ENCODE peak calls at places on chromosomes 5 and 9, in four cellular contexts. One of them, this sample, is unnamed.

GRCh38 chr5:56580864-56581263 is 234.5 kb upstream of the MAP3K1 start:
- DNase-seq in spleen: no peak
- DNase-seq in heart left ventricle: no peak
- DNase-seq in neural progenitor cell: no peak
- DNase-seq in this sample: no peak

GRCh38 chr5:390571-391491 is 52.1 kb upstream of the EXOC3 start:
- DNase-seq in neural progenitor cell: no peak
- DNase-seq in heart left ventricle: peak; percentile 45
- DNase-seq in spleen: no peak
- DNase-seq in this sample: peak; percentile 64

GRCh38 chr5:56078675-56079500 is 84.1 kb upstream of the IL6ST start:
- DNase-seq in heart left ventricle: no peak
- DNase-seq in neural progenitor cell: no peak
- DNase-seq in spleen: no peak
- DNase-seq in this sample: no peak

GRCh38 chr5:51273871-51274270 is 109.4 kb upstream of the ISL1 start:
- DNase-seq in neural progenitor cell: no peak
- DNase-seq in heart left ventricle: no peak
- DNase-seq in spleen: no peak
- DNase-seq in this sample: no peak

GRCh38 chr9:126151671-126152050 is 175.0 kb upstream of the MVB12B start:
- DNase-seq in neural progenitor cell: no peak
- DNase-seq in heart left ventricle: no peak
- DNase-seq in spleen: peak; percentile 30
- DNase-seq in this sample: no peak

GRCh38 chr5:124040799-124041198 is 528.8 kb downstream of the CSNK1G3 start:
- DNase-seq in heart left ventricle: no peak
- DNase-seq in neural progenitor cell: no peak
- DNase-seq in spleen: no peak
- DNase-seq in this sample: no peak

GRCh38 chr5:154970759-154971158 is 29.9 kb downstream of the MRPL22 start:
- DNase-seq in spleen: no peak
- DNase-seq in heart left ventricle: no peak
- DNase-seq in neural progenitor cell: no peak
- DNase-seq in this sample: no peak

GRCh38 chr5:25009063-25009462 is 364.3 kb upstream of the CDH10 start:
- DNase-seq in spleen: no peak
- DNase-seq in heart left ventricle: no peak
- DNase-seq in neural progenitor cell: no peak
- DNase-seq in this sample: no peak

GRCh38 chr9:2461886-2462285 is 159.7 kb upstream of the VLDLR start:
- DNase-seq in spleen: no peak
- DNase-seq in heart left ventricle: no peak
- DNase-seq in neural progenitor cell: no peak
- DNase-seq in this sample: no peak

GRCh38 chr9:7636297-7636696 is 163.3 kb downstream of the DMAC1 start:
- DNase-seq in heart left ventricle: no peak
- DNase-seq in spleen: no peak
- DNase-seq in neural progenitor cell: no peak
- DNase-seq in this sample: no peak
- H3K4me1 ChIP-seq in heart left ventricle: no peaks in the 10 kb centered on the region
- H3K4me1 ChIP-seq in spleen: no peaks in the 10 kb centered on the region
- H3K4me1 ChIP-seq in neural progenitor cell: no peaks in the 10 kb centered on the region
- H3K4me1 ChIP-seq in this sample: no peaks in the 10 kb centered on the region

DNA sequence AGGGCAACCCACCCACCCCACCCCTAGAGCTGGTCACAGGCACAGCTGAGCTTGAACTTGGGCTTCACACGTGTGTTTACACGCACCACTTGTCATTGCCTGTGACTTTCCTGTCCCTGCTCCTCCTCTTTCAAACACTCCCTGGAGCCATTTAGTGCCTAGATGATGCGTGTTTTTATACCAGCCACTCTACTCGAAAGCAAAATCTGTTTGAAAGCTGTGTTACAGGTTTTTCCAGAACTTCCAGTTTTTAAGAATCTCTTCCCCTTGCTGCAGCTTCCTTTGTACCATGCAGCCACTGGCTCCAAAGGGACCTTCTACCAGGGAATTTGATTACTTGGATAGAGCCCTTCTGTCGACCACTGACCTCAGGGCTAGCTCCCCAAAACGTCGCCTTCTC is 78.8 kb upstream of the SPRY4 start:
- DNase-seq in neural progenitor cell: no peak
- DNase-seq in spleen: no peak
- DNase-seq in heart left ventricle: no peak
- DNase-seq in this sample: no peak
- H3K4me1 ChIP-seq in neural progenitor cell: peaks cover 4% of the 10 kb centered on the region
- H3K4me1 ChIP-seq in spleen: no peaks in the 10 kb centered on the region
- H3K4me1 ChIP-seq in heart left ventricle: peaks cover 3% of the 10 kb centered on the region
- H3K4me1 ChIP-seq in this sample: no peaks in the 10 kb centered on the region

GRCh38 chr9:79661926-79662552 is 90.3 kb downstream of the TLE4 start:
- DNase-seq in neural progenitor cell: peak; percentile 43
- DNase-seq in spleen: no peak
- DNase-seq in heart left ventricle: no peak
- DNase-seq in this sample: no peak
- H3K4me1 ChIP-seq in neural progenitor cell: peaks cover 92% of the 10 kb centered on the region
- H3K4me1 ChIP-seq in spleen: peaks cover 7% of the 10 kb centered on the region
- H3K4me1 ChIP-seq in heart left ventricle: peaks cover 21% of the 10 kb centered on the region
- H3K4me1 ChIP-seq in this sample: no peaks in the 10 kb centered on the region

DNA sequence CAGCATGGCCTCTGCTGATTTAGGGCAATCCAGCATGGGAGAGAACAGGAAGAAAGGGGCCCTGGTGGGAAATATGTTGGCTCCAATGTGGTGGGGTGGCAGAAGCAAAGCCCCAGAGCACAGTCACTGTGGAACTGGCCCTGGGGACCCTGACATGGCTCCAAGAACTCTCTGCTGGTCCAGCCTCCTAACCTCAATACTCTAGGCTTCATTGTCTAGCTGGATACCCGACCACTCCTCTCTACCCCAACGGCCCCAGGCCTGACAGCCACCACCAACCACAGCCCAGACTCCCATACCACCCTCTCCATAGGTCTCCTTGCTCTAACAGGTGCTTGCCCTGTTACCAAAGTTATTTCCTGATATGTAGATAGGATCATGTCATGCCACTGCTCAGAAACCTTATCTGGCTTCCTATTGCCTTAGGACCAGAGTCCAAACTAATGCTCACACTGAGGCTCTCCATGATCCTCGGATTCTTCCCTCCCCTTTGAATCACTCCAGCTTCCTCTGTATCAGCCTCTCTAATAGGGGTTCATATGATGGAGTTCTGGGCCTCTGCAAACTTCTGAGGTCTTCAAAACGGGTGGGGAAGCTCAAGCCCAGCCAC is 12.9 kb downstream of the ACSL6 start:
- DNase-seq in heart left ventricle: no peak
- DNase-seq in spleen: no peak
- DNase-seq in neural progenitor cell: no peak
- DNase-seq in this sample: no peak
- H3K4me1 ChIP-seq in heart left ventricle: peaks cover 21% of the 10 kb centered on the region
- H3K4me1 ChIP-seq in spleen: peaks cover 14% of the 10 kb centered on the region
- H3K4me1 ChIP-seq in neural progenitor cell: peaks cover 27% of the 10 kb centered on the region
- H3K4me1 ChIP-seq in this sample: no peaks in the 10 kb centered on the region